ENCODE peak calls at places on chromosomes 16 and 17, in five cellular contexts. M, K, H, B and V are unnamed samples.
A peak's percentile ranks its signal among the peaks of the same experiment; 100 is the strongest.

GRCh38 chr17:40022961-40023541 is 7.8 kb downstream of the CSF3 start:
- DNase-seq in B (no peak), K (no peak), M (no peak), H (no peak), V (no peak)

GRCh38 chr17:74059471-74059870 is 144.0 kb upstream of the RPL38 start:
- DNase-seq in K (no peak), B (no peak), H (no peak), M (no peak), V (no peak)

GRCh38 chr16:31876955-31877828 is 3.6 kb downstream of the ZNF267 start:
- DNase-seq in K (no peak), M (peak; percentile 62), H (no peak), B (peak; percentile 61), V (no peak)

GRCh38 chr17:75142236-75142971 is 10.9 kb upstream of the NT5C start:
- DNase-seq in H (no peak), B (no peak), M (no peak), K (peak; percentile 40), V (no peak)

GRCh38 chr17:78529251-78529650 is 47.9 kb downstream of the DNAH17 start:
- DNase-seq in M (no peak), K (peak; percentile 55), B (no peak), H (no peak), V (no peak)

GRCh38 chr16:2798723-2799204 is 494 bp downstream of the PRSS41 start:
- DNase-seq in M (no peak), H (no peak), K (peak; percentile 70), B (no peak), V (no peak)

GRCh38 chr17:48175692-48176450 is 68.3 kb downstream of the SNX11 start:
- DNase-seq in B (no peak), K (no peak), H (no peak), M (peak; percentile 61), V (no peak)

GRCh38 chr17:58680038-58680369 is 11.8 kb downstream of the TEX14 start:
- DNase-seq in K (no peak), B (no peak), H (no peak), M (no peak), V (no peak)

GRCh38 chr17:76193616-76194015 is 46.7 kb downstream of the RNF157 start:
- DNase-seq in B (no peak), M (no peak), K (no peak), H (no peak), V (peak; percentile 42)

GRCh38 chr17:752620-753219 is 656 bp upstream of the GEMIN4 start:
- DNase-seq in M (no peak), B (no peak), H (no peak), K (peak; percentile 90), V (no peak)

GRCh38 chr16:31298340-31298739 is 38.6 kb downstream of the ITGAM start:
- DNase-seq in H (no peak), K (no peak), M (no peak), B (no peak), V (no peak)

GRCh38 chr16:945271-946047 is 25.3 kb downstream of the LMF1 start:
- DNase-seq in B (no peak), M (no peak), H (no peak), K (peak; percentile 42), V (no peak)

GRCh38 chr17:71339219-71339618 is 781.6 kb upstream of the SOX9 start:
- DNase-seq in K (no peak), H (no peak), M (no peak), B (no peak), V (no peak)

GRCh38 chr17:63773272-63774140 is at the start of gene CCDC47:
- DNase-seq in B (peak; percentile 99), K (peak; percentile 98), H (peak; percentile 100), M (peak; percentile 96), V (peak; percentile 96)

GRCh38 chr17:80103061-80103481 is 1.7 kb downstream of the GAA start:
- DNase-seq in M (no peak), H (no peak), B (no peak), K (peak; percentile 78), V (no peak)

GRCh38 chr17:48722201-48722907 is at the start of gene PRAC1:
- DNase-seq in M (no peak), H (no peak), B (no peak), K (peak; percentile 28), V (no peak)

GRCh38 chr16:62642677-62643076 is 606.4 kb upstream of the CDH8 start:
- DNase-seq in K (no peak), M (no peak), B (peak; percentile 25), H (no peak), V (no peak)

GRCh38 chr17:64503341-64503740 is 2.7 kb downstream of the DDX5 start:
- DNase-seq in K (no peak), H (no peak), B (no peak), M (no peak), V (no peak)

GRCh38 chr16:3474136-3474779 is 21.0 kb downstream of the C16orf90 start:
- DNase-seq in M (no peak), H (no peak), K (no peak), B (no peak), V (no peak)

GRCh38 chr17:30928584-30928983 is 6.8 kb downstream of the ADAP2 start:
- DNase-seq in K (peak; percentile 19), B (no peak), H (no peak), M (no peak), V (no peak)

GRCh38 chr16:48537275-48537674 is 72.7 kb downstream of the N4BP1 start:
- DNase-seq in M (no peak), B (no peak), H (no peak), K (no peak), V (no peak)

GRCh38 chr16:49639739-49640388 is 216.0 kb downstream of the ZNF423 start:
- DNase-seq in H (no peak), B (no peak), K (peak; percentile 84), M (peak; percentile 45), V (no peak)

GRCh38 chr16:71426069-71426879 is 15.6 kb downstream of the TLE7 start:
- DNase-seq in K (peak; percentile 10), M (peak; percentile 38), B (peak; percentile 59), H (no peak), V (no peak)

GRCh38 chr17:48457080-48457836 is 27.2 kb upstream of the SKAP1 start:
- DNase-seq in K (peak; percentile 84), M (no peak), H (no peak), B (peak; percentile 62), V (peak; percentile 88)

GRCh38 chr16:48503779-48504178 is 106.2 kb downstream of the N4BP1 start:
- DNase-seq in K (peak; percentile 82), B (no peak), H (no peak), M (peak; percentile 56), V (no peak)

GRCh38 chr17:17104036-17104435 is 61.8 kb downstream of the MPRIP start:
- DNase-seq in K (no peak), M (no peak), B (no peak), H (no peak), V (no peak)

GRCh38 chr17:19002805-19003542 is 1.6 kb downstream of the FAM83G start:
- DNase-seq in H (no peak), M (no peak), B (no peak), K (no peak), V (no peak)
- H3K4me3 ChIP-seq in H (no peak overlapping the region), M (peak overlapping the region; percentile 60), B (peak overlapping the region; percentile 72), K (no peak overlapping the region), V (peak overlapping the region; percentile 55)

GRCh38 chr17:81576621-81577277 is 24.6 kb upstream of the FAAP100 start:
- DNase-seq in B (no peak), H (no peak), K (no peak), M (peak; percentile 64), V (no peak)

GRCh38 chr17:81573794-81574642 is 21.9 kb upstream of the FAAP100 start:
- DNase-seq in H (no peak), M (no peak), K (no peak), B (no peak), V (no peak)

GRCh38 chr17:81574643-81574956 is 22.4 kb upstream of the FAAP100 start:
- DNase-seq in K (no peak), B (no peak), M (no peak), H (no peak), V (no peak)

GRCh38 chr17:81577278-81578000 is 25.3 kb upstream of the FAAP100 start:
- DNase-seq in M (no peak), B (no peak), H (peak; percentile 74), K (no peak), V (no peak)

GRCh38 chr17:81575836-81576235 is 23.7 kb upstream of the FAAP100 start:
- DNase-seq in M (no peak), B (no peak), H (no peak), K (no peak), V (no peak)
- H3K4me3 ChIP-seq in M (no peak overlapping the region), B (no peak overlapping the region), H (no peak overlapping the region), K (no peak overlapping the region), V (no peak overlapping the region)

DNA sequence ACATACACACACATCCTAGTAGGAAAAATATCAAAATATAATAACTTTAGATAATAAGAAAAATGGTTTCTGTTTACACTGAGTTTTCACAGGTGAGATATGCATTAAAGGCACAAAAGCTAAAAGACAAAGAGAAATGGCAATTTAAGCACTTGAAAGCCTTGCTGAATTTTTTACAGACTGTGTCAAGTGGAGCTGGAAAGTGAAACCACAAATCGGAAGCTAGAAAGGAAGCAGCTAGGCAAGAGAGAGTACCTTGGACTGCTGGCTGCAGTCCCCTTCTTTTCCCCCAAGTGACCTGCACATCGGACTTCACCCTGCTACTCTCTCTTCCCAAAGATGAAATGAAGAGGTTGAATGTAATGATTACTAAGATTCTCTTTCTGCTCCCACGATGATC is 135.1 kb downstream of the CDH13 start:
- DNase-seq in B (no peak), H (no peak), M (no peak), K (no peak), V (no peak)
- H3K4me3 ChIP-seq in B (no peak overlapping the region), H (no peak overlapping the region), M (peak overlapping the region; percentile 12), K (peak overlapping the region; percentile 29), V (no peak overlapping the region)

GRCh38 chr17:4234406-4234805 is 29.4 kb downstream of the ANKFY1 start:
- DNase-seq in H (no peak), K (no peak), B (no peak), M (no peak), V (no peak)

GRCh38 chr17:4232168-4232813 is 31.5 kb downstream of the ANKFY1 start:
- DNase-seq in B (no peak), M (no peak), H (peak; percentile 64), K (no peak), V (no peak)

GRCh38 chr17:4233668-4234258 is 30.0 kb downstream of the ANKFY1 start:
- DNase-seq in K (no peak), B (no peak), M (no peak), H (no peak), V (no peak)

GRCh38 chr17:4230142-4230541 is 33.6 kb downstream of the ANKFY1 start:
- DNase-seq in B (no peak), K (no peak), M (peak; percentile 97), H (no peak), V (no peak)

DNA sequence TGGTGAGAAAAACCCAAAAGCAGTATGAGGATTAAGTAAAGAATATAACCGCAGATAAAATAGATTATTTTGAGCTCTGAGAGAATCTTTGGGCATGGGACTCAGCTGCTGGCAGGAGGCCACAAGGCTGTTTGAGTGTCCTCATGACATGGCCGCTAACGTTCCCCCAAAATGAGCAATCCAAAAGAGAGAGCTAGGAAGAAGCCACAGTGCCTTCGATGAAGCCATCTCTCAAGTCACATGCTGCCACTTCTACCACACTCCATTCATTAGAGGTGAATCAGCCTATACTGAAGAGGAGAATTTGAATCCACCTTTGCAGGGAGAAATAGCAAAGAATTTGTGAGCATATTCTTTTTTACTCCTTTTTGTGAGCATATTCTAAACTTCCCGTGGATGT is 34.2 kb downstream of the ANKFY1 start:
- DNase-seq in K (peak; percentile 83), B (no peak), H (no peak), M (no peak), V (no peak)
- H3K4me3 ChIP-seq in K (peak overlapping the region; percentile 79), B (no peak overlapping the region), H (no peak overlapping the region), M (no peak overlapping the region), V (no peak overlapping the region)